ENCODE peak calls at places on chromosomes 6 and 20, in four cellular contexts. D, X, M and G are unnamed samples.

GRCh38 chr6:25882066-25882496 is 8.0 kb upstream of the SLC17A3 start:
- DNase-seq in D (no peak), X (no peak), M (no peak), G (peak)

GRCh38 chr20:25220810-25221591 is 25.5 kb downstream of the ENTPD6 start:
- DNase-seq in D (no peak), X (peak), M (no peak), G (no peak)

GRCh38 chr20:41232971-41233926 is 84.3 kb downstream of the ZHX3 start:
- DNase-seq in D (no peak), X (no peak), M (peak), G (no peak)

GRCh38 chr20:62409935-62410741 is 3.1 kb upstream of the CABLES2 start:
- DNase-seq in D (peak), X (peak), M (peak), G (peak)

GRCh38 chr20:60292001-60292520 is 333.8 kb downstream of the CDH26 start:
- DNase-seq in D (no peak), X (no peak), M (no peak), G (no peak)

GRCh38 chr6:169868458-169868857 is 117.0 kb downstream of the ERMARD start:
- DNase-seq in D (no peak), X (no peak), M (no peak), G (no peak)

GRCh38 chr20:4160761-4161305 is 145.5 kb upstream of the RNF24 start:
- DNase-seq in D (peak), X (no peak), M (no peak), G (peak)

GRCh38 chr20:13683833-13684232 is 45.1 kb upstream of the TASP1 start:
- DNase-seq in D (no peak), X (no peak), M (no peak), G (no peak)

GRCh38 chr6:37051138-37052026 is 45.9 kb downstream of the FGD2 start:
- DNase-seq in D (peak), X (peak), M (no peak), G (peak)

GRCh38 chr6:102759415-102759814 is 1365.9 kb downstream of the GRIK2 start:
- DNase-seq in D (no peak), X (no peak), M (no peak), G (no peak)

GRCh38 chr20:32521780-32522524 is 63.2 kb downstream of the NOL4L start:
- DNase-seq in D (peak), X (peak), M (peak), G (peak)

GRCh38 chr20:63032861-63033634 is 26.3 kb upstream of the BHLHE23 start:
- DNase-seq in D (no peak), X (no peak), M (no peak), G (no peak)

GRCh38 chr6:36676142-36677058 is 2.1 kb upstream of the CDKN1A start:
- DNase-seq in D (no peak), X (peak), M (no peak), G (no peak)

GRCh38 chr6:46042355-46042999 is 26.8 kb upstream of the CLIC5 start:
- DNase-seq in D (peak), X (peak), M (peak), G (no peak)

GRCh38 chr6:3341467-3341866 is 82.7 kb downstream of the PSMG4 start:
- DNase-seq in D (no peak), X (no peak), M (peak), G (no peak)

GRCh38 chr20:38217791-38218565 is 42.6 kb downstream of the KIAA1755 start:
- DNase-seq in D (no peak), X (no peak), M (peak), G (no peak)